ENCODE peak calls at places on chromosomes 1 and 21, in eight cellular contexts. D, B, E, A, G, Z, U and N are unnamed samples.

GRCh38 chr1:223143760-223144248 is 756 bp upstream of the TLR5 start:
- DNase-seq in D (no peak), B (no peak), E (no peak), A (peak), G (no peak), Z (peak), U (no peak), N (no peak)

GRCh38 chr1:180842890-180843289 is 69.8 kb upstream of the KIAA1614 start:
- DNase-seq in D (no peak), B (peak), E (no peak), A (no peak), G (peak), Z (no peak), U (no peak), N (no peak)

GRCh38 chr1:56758135-56758534 is 61.1 kb downstream of the FYB2 start:
- DNase-seq in D (peak), B (no peak), E (no peak), A (no peak), G (peak), Z (no peak), U (no peak), N (no peak)

GRCh38 chr21:33109574-33110339 is 39.8 kb downstream of the OLIG1 start:
- DNase-seq in D (no peak), B (no peak), E (no peak), A (no peak), G (peak), Z (peak), U (no peak), N (no peak)

GRCh38 chr1:219323426-219323825 is 149.7 kb downstream of the LYPLAL1 start:
- DNase-seq in D (no peak), B (peak), E (no peak), A (no peak), G (no peak), Z (no peak), U (no peak), N (no peak)

GRCh38 chr1:115649964-115650363 is 8.2 kb downstream of the VANGL1 start:
- DNase-seq in D (peak), B (peak), E (no peak), A (no peak), G (peak), Z (no peak), U (no peak), N (no peak)

GRCh38 chr1:37303884-37304574 is 170.4 kb upstream of the ZC3H12A start:
- DNase-seq in D (no peak), B (no peak), E (no peak), A (no peak), G (no peak), Z (no peak), U (no peak), N (no peak)

GRCh38 chr1:235857756-235858155 is 8.9 kb downstream of the LYST start:
- DNase-seq in D (no peak), B (no peak), E (no peak), A (no peak), G (no peak), Z (no peak), U (no peak), N (no peak)

GRCh38 chr1:175124842-175125241 is 57.2 kb downstream of the TNN start:
- DNase-seq in D (no peak), B (no peak), E (no peak), A (no peak), G (no peak), Z (peak), U (no peak), N (no peak)

GRCh38 chr1:22349302-22350043 is 102.2 kb upstream of the ZBTB40 start:
- DNase-seq in D (no peak), B (no peak), E (no peak), A (no peak), G (no peak), Z (no peak), U (no peak), N (no peak)

GRCh38 chr1:222066539-222066938 is 324.6 kb upstream of the DUSP10 start:
- DNase-seq in D (no peak), B (no peak), E (no peak), A (no peak), G (no peak), Z (no peak), U (no peak), N (no peak)

GRCh38 chr1:24866211-24867063 is 63.6 kb downstream of the RUNX3 start:
- DNase-seq in D (no peak), B (no peak), E (peak), A (peak), G (no peak), Z (peak), U (no peak), N (no peak)

GRCh38 chr1:48693674-48694347 is 82.9 kb downstream of the BEND5 start:
- DNase-seq in D (no peak), B (no peak), E (no peak), A (no peak), G (no peak), Z (no peak), U (no peak), N (no peak)

GRCh38 chr1:239555350-239555749 is 169.0 kb downstream of the CHRM3 start:
- DNase-seq in D (peak), B (no peak), E (no peak), A (no peak), G (peak), Z (no peak), U (no peak), N (no peak)

GRCh38 chr1:196355206-196355786 is 252.9 kb downstream of the KCNT2 start:
- DNase-seq in D (no peak), B (peak), E (no peak), A (no peak), G (peak), Z (no peak), U (peak), N (no peak)

GRCh38 chr1:219757890-219758289 is 145.0 kb upstream of the ZC3H11B start:
- DNase-seq in D (no peak), B (peak), E (no peak), A (no peak), G (no peak), Z (no peak), U (peak), N (no peak)

GRCh38 chr1:151945725-151946365 is 36.5 kb upstream of the THEM4 start:
- DNase-seq in D (peak), B (peak), E (peak), A (peak), G (peak), Z (peak), U (peak), N (peak)

GRCh38 chr21:29034678-29035077 is 10.2 kb downstream of the USP16 start:
- DNase-seq in D (no peak), B (no peak), E (no peak), A (no peak), G (no peak), Z (no peak), U (no peak), N (no peak)

GRCh38 chr1:31016868-31017267 is 48.6 kb downstream of the PUM1 start:
- DNase-seq in D (no peak), B (no peak), E (no peak), A (no peak), G (no peak), Z (no peak), U (no peak), N (no peak)
- H3K4me3 ChIP-seq in D (no peak), B (no peak), E (no peak), A (no peak), G (no peak), Z (no peak), U (no peak), N (no peak)

DNA sequence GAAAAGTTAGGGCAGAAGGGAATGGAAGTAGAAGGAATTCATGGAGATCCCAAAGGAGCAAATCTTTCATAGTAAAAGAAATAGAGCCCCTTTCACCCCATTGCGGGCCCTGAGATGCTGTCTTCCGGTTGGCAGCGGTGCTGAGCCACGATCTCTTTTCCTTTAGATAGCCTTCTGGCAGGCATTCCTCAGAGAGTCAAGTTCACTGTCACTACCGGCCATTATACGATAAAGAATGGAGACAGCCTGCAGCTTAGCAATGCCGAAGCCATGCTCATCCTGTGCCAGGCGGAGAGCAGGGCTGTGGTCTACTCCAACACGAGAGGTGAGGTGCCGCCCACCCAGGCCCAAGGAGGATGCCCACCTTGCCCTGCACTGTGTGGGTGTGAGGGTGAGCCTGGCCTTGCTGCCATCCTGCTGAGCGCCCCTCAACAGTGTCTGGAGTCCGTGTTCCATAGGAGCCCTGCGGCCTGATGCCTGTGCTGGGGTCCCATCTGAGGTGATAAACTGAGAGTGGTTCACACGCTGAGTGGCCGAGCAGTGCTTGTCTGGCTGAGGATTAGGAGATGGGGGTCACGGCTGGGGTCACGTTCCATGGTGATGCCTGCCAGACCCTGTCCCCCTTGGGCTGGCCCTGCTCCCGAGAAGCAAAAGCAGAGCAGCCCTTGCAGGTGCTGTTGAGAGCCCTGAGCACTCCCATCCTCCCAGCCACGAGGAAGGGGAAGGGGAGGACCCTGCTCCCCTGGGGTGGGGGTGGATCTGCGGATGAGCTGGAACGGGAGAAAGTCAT is 20.4 kb upstream of the PWP2 start:
- DNase-seq in D (no peak), B (no peak), E (no peak), A (peak), G (no peak), Z (peak), U (no peak), N (peak)
- H3K4me3 ChIP-seq in D (no peak), B (no peak), E (no peak), A (no peak), G (no peak), Z (no peak), U (no peak), N (no peak)

GRCh38 chr1:47179023-47179987 is 10.5 kb downstream of the PDZK1IP1 start:
- DNase-seq in D (peak), B (peak), E (peak), A (peak), G (peak), Z (peak), U (peak), N (peak)

GRCh38 chr1:47181095-47181954 is 8.5 kb downstream of the PDZK1IP1 start:
- DNase-seq in D (no peak), B (no peak), E (peak), A (no peak), G (peak), Z (peak), U (no peak), N (no peak)

GRCh38 chr1:47178665-47179022 is 11.2 kb downstream of the PDZK1IP1 start:
- DNase-seq in D (no peak), B (no peak), E (peak), A (no peak), G (no peak), Z (peak), U (no peak), N (no peak)

GRCh38 chr1:47180603-47181094 is 9.2 kb downstream of the PDZK1IP1 start:
- DNase-seq in D (no peak), B (peak), E (no peak), A (no peak), G (no peak), Z (peak), U (no peak), N (no peak)

DNA sequence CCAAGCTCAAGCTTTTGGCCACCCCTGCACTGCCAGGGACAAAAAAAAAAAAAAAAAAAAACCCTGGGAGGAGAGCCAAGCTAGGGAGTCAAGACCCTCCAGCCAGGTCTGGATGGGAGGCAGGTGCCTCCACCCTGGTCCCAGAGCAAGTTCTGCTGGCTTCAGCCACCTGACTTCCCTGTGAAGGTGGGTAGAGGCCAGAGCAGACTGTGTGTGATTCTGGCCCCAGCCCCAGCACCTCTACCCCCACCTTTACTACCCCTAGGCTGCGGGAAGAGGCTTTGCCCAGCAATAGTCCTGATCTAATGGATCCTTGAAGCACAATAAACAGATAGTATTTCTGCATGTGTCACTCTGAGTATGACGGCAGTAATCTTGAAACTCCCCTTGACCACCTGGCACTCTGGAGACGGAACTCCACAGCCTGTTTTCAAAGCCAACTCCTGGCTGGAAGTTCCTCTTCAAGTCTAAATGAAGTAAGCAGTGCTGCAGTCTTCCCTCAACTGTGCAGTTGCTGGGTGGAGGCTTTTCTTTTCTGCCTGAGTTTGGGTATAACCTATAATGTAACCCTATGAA is 9.8 kb downstream of the PDZK1IP1 start:
- DNase-seq in D (no peak), B (no peak), E (no peak), A (no peak), G (no peak), Z (peak), U (no peak), N (no peak)
- H3K4me3 ChIP-seq in D (no peak), B (no peak), E (no peak), A (peak), G (no peak), Z (no peak), U (no peak), N (peak)

DNA sequence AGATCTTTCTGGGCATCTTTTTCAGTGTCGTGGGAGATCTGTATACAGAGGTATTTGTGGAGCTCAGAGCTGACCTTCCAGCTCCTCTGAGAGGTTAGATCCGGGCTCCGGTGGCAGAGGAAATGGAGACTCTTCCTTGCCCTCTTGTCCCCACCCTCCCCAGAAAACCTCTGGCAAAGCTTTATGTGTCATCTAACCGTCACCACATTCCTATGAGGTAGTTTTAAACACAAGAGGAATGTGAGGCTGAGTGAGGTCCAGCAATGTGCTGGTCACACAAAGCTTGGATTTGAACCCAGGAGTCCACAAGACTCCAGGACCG is 1.2 kb downstream of the CD160 start:
- DNase-seq in D (no peak), B (peak), E (no peak), A (no peak), G (peak), Z (no peak), U (peak), N (no peak)
- H3K4me3 ChIP-seq in D (no peak), B (no peak), E (no peak), A (peak), G (no peak), Z (no peak), U (peak), N (no peak)

DNA sequence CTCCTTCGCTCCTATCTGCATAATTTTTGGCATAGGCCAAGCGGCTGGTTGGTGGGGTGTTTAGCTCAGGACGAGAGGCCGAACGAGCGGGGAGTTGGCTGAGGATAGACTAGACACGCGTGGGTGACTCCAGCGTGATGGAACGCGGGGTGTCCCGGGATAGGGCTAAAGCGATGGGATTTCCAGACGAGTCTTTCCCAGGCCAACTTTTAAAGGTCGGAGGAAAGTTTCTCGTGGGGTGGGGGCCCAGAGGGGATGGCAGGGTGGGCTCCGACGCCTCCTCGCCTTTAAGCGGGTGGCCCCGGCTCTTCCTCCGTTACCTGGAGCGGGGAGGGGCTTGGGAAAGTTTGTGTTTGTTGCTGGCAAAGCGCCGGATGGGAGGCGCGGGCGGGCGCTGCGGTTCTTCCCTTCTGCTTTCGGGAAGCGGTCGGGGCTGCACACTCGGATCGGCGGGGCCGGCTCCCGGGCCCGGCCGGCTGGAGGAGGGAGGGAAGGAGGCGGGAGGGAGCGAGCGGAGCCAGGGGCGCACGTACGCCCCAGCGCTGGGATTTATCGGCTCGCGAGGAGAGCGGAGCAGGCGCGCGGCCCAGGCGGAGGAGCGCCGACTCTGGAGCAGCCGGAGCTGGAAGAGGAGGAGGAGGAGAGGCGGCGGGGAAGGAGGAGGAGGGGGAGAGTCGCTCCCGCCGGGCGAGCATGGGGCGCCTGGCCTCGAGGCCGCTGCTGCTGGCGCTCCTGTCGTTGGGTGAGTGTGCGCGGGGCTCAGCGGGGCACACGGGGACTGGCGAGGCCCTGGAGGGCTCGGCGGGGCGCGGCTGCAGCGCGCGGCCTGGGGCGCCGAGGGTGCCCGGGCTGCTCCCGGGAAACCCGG is at the start of gene PTGFRN:
- DNase-seq in D (peak), B (peak), E (peak), A (peak), G (peak), Z (peak), U (peak), N (peak)
- H3K4me3 ChIP-seq in D (peak), B (peak), E (peak), A (peak), G (peak), Z (peak), U (peak), N (peak)

GRCh38 chr1:26861286-26861701 is 1.7 kb upstream of the SFN start:
- DNase-seq in D (no peak), B (peak), E (no peak), A (no peak), G (peak), Z (no peak), U (peak), N (no peak)
- H3K4me3 ChIP-seq in D (no peak), B (no peak), E (no peak), A (no peak), G (no peak), Z (no peak), U (no peak), N (no peak)